ENCODE peak calls at places on chromosomes 7 and 10, in five cellular contexts. I is activated effector memory CD4-positive, alpha-beta T cell treated with Interleukin-2 at 50 U/mL for 16 hours; T is nephron progenitor cell; A is NCI-H2081; Q is hypothalamus. O is an unnamed sample.

GRCh38 chr7:11716185-11716584 is 115.8 kb downstream of the THSD7A start:
- DNase-seq in I (no peak), T (no peak), A (no peak), Q (no peak), O (peak)

GRCh38 chr7:139783647-139784385 is 6.0 kb upstream of the HIPK2 start:
- DNase-seq in A (no peak), Q (no peak), I (no peak), T (no peak), O (no peak)

GRCh38 chr10:18666810-18667209 is 7.6 kb downstream of the ARL5B start:
- DNase-seq in I (no peak), Q (no peak), T (no peak), A (no peak), O (no peak)

GRCh38 chr7:135966341-135967043 is 10.7 kb downstream of the MTPN start:
- DNase-seq in T (no peak), I (no peak), A (no peak), Q (no peak), O (no peak)

GRCh38 chr10:32321016-32321631 is 25.8 kb downstream of the EPC1 start:
- DNase-seq in I (no peak), Q (no peak), A (no peak), T (no peak), O (no peak)

GRCh38 chr10:14074062-14074884 is 256.5 kb downstream of the FRMD4A start:
- DNase-seq in T (no peak), I (no peak), Q (no peak), A (peak), O (peak)

GRCh38 chr7:101673951-101674350 is 44.9 kb upstream of the MYL10 start:
- DNase-seq in I (no peak), Q (no peak), A (no peak), T (no peak), O (no peak)

GRCh38 chr10:129741978-129742741 is 221.9 kb downstream of the EBF3 start:
- DNase-seq in I (no peak), A (no peak), Q (no peak), T (no peak), O (no peak)

GRCh38 chr7:149097088-149097487 is 6.6 kb upstream of the ZNF786 start:
- DNase-seq in Q (no peak), A (no peak), I (no peak), T (no peak), O (no peak)

GRCh38 chr10:114855776-114856543 is 34.4 kb downstream of the FHIP2A start:
- DNase-seq in A (no peak), Q (no peak), T (no peak), I (no peak), O (no peak)

GRCh38 chr10:84845628-84846261 is 517.4 kb downstream of the CCSER2 start:
- DNase-seq in I (no peak), Q (no peak), T (no peak), A (peak), O (no peak)

GRCh38 chr10:108052981-108053380 is 888.5 kb upstream of the SORCS1 start:
- DNase-seq in Q (no peak), I (no peak), A (no peak), T (no peak), O (no peak)

GRCh38 chr10:89685932-89686331 is 15.5 kb upstream of the KIF20B start:
- DNase-seq in T (no peak), Q (no peak), I (no peak), A (no peak), O (no peak)

GRCh38 chr10:22580711-22581110 is 133.7 kb downstream of the PIP4K2A start:
- DNase-seq in I (no peak), Q (no peak), A (no peak), T (no peak), O (no peak)

GRCh38 chr7:129159539-129159938 is 15.0 kb downstream of the TSPAN33 start:
- DNase-seq in Q (no peak), A (no peak), I (no peak), T (no peak), O (no peak)

GRCh38 chr10:79435271-79436065 is 10.0 kb downstream of the ZCCHC24 start:
- DNase-seq in I (no peak), A (no peak), T (no peak), Q (no peak), O (no peak)

GRCh38 chr7:7567898-7568531 is 1.3 kb downstream of the MIOS start:
- DNase-seq in A (no peak), Q (no peak), I (no peak), T (no peak), O (no peak)

GRCh38 chr10:31320179-31320597 is 1.2 kb downstream of the ZEB1 start:
- DNase-seq in A (no peak), I (peak), T (peak), Q (no peak), O (no peak)

GRCh38 chr7:2927592-2927991 is 83.5 kb upstream of the GNA12 start:
- DNase-seq in I (no peak), A (no peak), Q (no peak), T (no peak), O (no peak)

GRCh38 chr7:107816053-107816566 is 13.1 kb upstream of the SLC26A3 start:
- DNase-seq in A (no peak), Q (no peak), I (no peak), T (no peak), O (peak)

GRCh38 chr7:134420509-134421125 is 38.3 kb downstream of the AKR1B1 start:
- DNase-seq in Q (no peak), A (peak), I (no peak), T (peak), O (peak)

GRCh38 chr7:75655536-75655935 is 83.2 kb downstream of the HIP1 start:
- DNase-seq in I (no peak), T (no peak), A (no peak), Q (no peak), O (no peak)

GRCh38 chr10:111137587-111137986 is 60.8 kb downstream of the ADRA2A start:
- DNase-seq in I (no peak), T (no peak), Q (no peak), A (no peak), O (no peak)

GRCh38 chr7:15891151-15891842 is 204.8 kb upstream of the MEOX2 start:
- DNase-seq in A (no peak), T (no peak), I (no peak), Q (no peak), O (peak)

GRCh38 chr7:89339748-89340147 is 544.2 kb upstream of the TEX47 start:
- DNase-seq in Q (no peak), T (no peak), I (no peak), A (no peak), O (no peak)

GRCh38 chr10:119546009-119546408 is 3.5 kb upstream of the RGS10 start:
- DNase-seq in A (no peak), Q (no peak), T (no peak), I (no peak), O (no peak)

GRCh38 chr7:127017196-127017595 is 235.5 kb downstream of the GRM8 start:
- DNase-seq in I (no peak), A (no peak), Q (no peak), T (no peak), O (no peak)

GRCh38 chr7:111014074-111014473 is 76.9 kb upstream of the LRRN3 start:
- DNase-seq in I (no peak), A (no peak), T (no peak), Q (no peak), O (no peak)

GRCh38 chr10:57979466-57979865 is 288.2 kb downstream of the IPMK start:
- DNase-seq in A (no peak), I (no peak), Q (no peak), T (no peak), O (peak)

GRCh38 chr7:28230273-28230672 is 49.7 kb upstream of the JAZF1 start:
- DNase-seq in I (no peak), Q (no peak), T (no peak), A (no peak), O (no peak)

O was measured in brain microvascular endothelial cell.